ENCODE peak calls at places on chromosomes 11 and 22, in six cellular contexts. U is T1000; T is cardiac muscle cell; C is activated CD4-positive, alpha-beta T cell treated with anti-CD3 and anti-CD28 coated beads for 24 hours; B is IMR-90; J is neuronal stem cell. V is an unnamed sample.

GRCh38 chr11:60360621-60361020 is 17.7 kb upstream of the MS4A7 start:
- DNase-seq in J (no peak), U (no peak), T (no peak), C (no peak), B (no peak), V (no peak)

GRCh38 chr11:72722050-72722748 is 30.0 kb downstream of the ARAP1 start:
- DNase-seq in J (peak), C (peak), B (peak), U (peak), T (peak), V (peak)

GRCh38 chr22:45887202-45888131 is 89.5 kb downstream of the WNT7B start:
- DNase-seq in C (no peak), B (no peak), U (no peak), J (no peak), T (no peak), V (peak)

GRCh38 chr22:45891996-45892621 is 84.9 kb downstream of the WNT7B start:
- DNase-seq in U (no peak), J (no peak), T (no peak), C (no peak), B (no peak), V (no peak)

GRCh38 chr11:65279713-65280459 is 18.1 kb downstream of the POLA2 start:
- DNase-seq in C (peak), J (no peak), B (peak), T (no peak), U (peak), V (peak)

GRCh38 chr11:116176484-116177005 is 596.2 kb downstream of the BUD13 start:
- DNase-seq in U (no peak), T (no peak), J (no peak), C (no peak), B (no peak), V (no peak)

GRCh38 chr11:8332196-8332595 is 68.5 kb upstream of the LMO1 start:
- DNase-seq in U (no peak), C (no peak), J (no peak), T (no peak), B (no peak), V (no peak)

GRCh38 chr11:128695539-128696221 is 1.8 kb downstream of the FLI1 start:
- DNase-seq in C (no peak), U (no peak), B (no peak), T (no peak), J (no peak), V (no peak)

GRCh38 chr11:63505857-63506528 is at the start of gene LGALS12:
- DNase-seq in U (no peak), C (no peak), J (no peak), B (no peak), T (no peak), V (peak)

GRCh38 chr22:20953668-20954500 is 13.2 kb upstream of the AIFM3 start:
- DNase-seq in C (no peak), T (no peak), J (no peak), U (no peak), B (peak), V (peak)

GRCh38 chr11:62588966-62589637 is 2.2 kb downstream of the TUT1 start:
- DNase-seq in T (no peak), C (no peak), B (no peak), J (no peak), U (no peak), V (no peak)

GRCh38 chr11:13487661-13488030 is 8.2 kb downstream of the PTH start:
- DNase-seq in U (no peak), B (peak), C (no peak), T (no peak), J (peak), V (peak)

GRCh38 chr11:289145-289705 is 299 bp downstream of the PGGHG start:
- DNase-seq in T (no peak), B (no peak), C (no peak), U (no peak), J (no peak), V (no peak)

GRCh38 chr11:36354221-36355003 is 58.3 kb downstream of the PRR5L start:
- DNase-seq in B (peak), T (no peak), C (no peak), U (no peak), J (no peak), V (peak)

GRCh38 chr11:106986261-106986660 is 32.0 kb downstream of the GUCY1A2 start:
- DNase-seq in U (peak), T (no peak), J (no peak), C (no peak), B (peak), V (peak)

GRCh38 chr22:46267431-46268279 is at the start of gene TTC38:
- DNase-seq in J (peak), U (peak), C (no peak), T (peak), B (peak), V (peak)

GRCh38 chr11:1970956-1971355 is 23.8 kb downstream of the MRPL23 start:
- DNase-seq in B (no peak), U (no peak), C (no peak), T (no peak), J (no peak), V (no peak)

GRCh38 chr11:107720305-107720775 is 8.5 kb upstream of the SLN start:
- DNase-seq in C (no peak), T (no peak), J (no peak), U (no peak), B (no peak), V (no peak)

GRCh38 chr11:9516113-9516512 is 55.3 kb downstream of the ZNF143 start:
- DNase-seq in C (no peak), B (no peak), T (no peak), U (no peak), J (no peak), V (no peak)

GRCh38 chr22:25485626-25486545 is 78.6 kb upstream of the GRK3 start:
- DNase-seq in J (no peak), C (no peak), T (no peak), B (peak), U (no peak), V (peak)

GRCh38 chr22:50251472-50252054 is 498 bp upstream of the HDAC10 start:
- DNase-seq in U (no peak), B (no peak), J (no peak), T (no peak), C (no peak), V (no peak)

GRCh38 chr22:46593211-46593676 is 26.9 kb upstream of the GRAMD4 start:
- DNase-seq in C (no peak), B (no peak), U (no peak), T (no peak), J (no peak), V (no peak)

V was measured in renal cortical epithelial cell.